ENCODE peak calls at places on chromosomes 7 and 10, in six cellular contexts. One of them, this sample, is unnamed.

GRCh38 chr7:127935847-127936376 is 95.3 kb downstream of the LRRC4 start:
- DNase-seq in uterus: no peak
- DNase-seq in breast epithelium: no peak
- DNase-seq in prostate gland: no peak
- DNase-seq in fibroblast of lung: no peak
- DNase-seq in cardiac muscle cell: no peak
- DNase-seq in this sample: no peak

GRCh38 chr7:148567524-148567923 is 23.0 kb upstream of the C7orf33 start:
- DNase-seq in prostate gland: no peak
- DNase-seq in fibroblast of lung: no peak
- DNase-seq in breast epithelium: no peak
- DNase-seq in uterus: no peak
- DNase-seq in cardiac muscle cell: no peak
- DNase-seq in this sample: no peak

GRCh38 chr10:1095498-1095897 is 39.3 kb downstream of the WDR37 start:
- DNase-seq in cardiac muscle cell: no peak
- DNase-seq in prostate gland: no peak
- DNase-seq in uterus: no peak
- DNase-seq in breast epithelium: peak; percentile 15
- DNase-seq in fibroblast of lung: no peak
- DNase-seq in this sample: no peak

GRCh38 chr7:130273863-130274262 is 7.2 kb downstream of the CPA2 start:
- DNase-seq in uterus: peak; percentile 68
- DNase-seq in fibroblast of lung: peak; percentile 94
- DNase-seq in cardiac muscle cell: peak; percentile 11
- DNase-seq in breast epithelium: no peak
- DNase-seq in prostate gland: no peak
- DNase-seq in this sample: no peak

GRCh38 chr10:76311752-76312699 is 880.6 kb downstream of the LRMDA start:
- DNase-seq in cardiac muscle cell: peak; percentile 49
- DNase-seq in prostate gland: no peak
- DNase-seq in fibroblast of lung: peak; percentile 20
- DNase-seq in breast epithelium: no peak
- DNase-seq in uterus: no peak
- DNase-seq in this sample: no peak

GRCh38 chr10:69224862-69225657 is 4.9 kb downstream of the HKDC1 start:
- DNase-seq in prostate gland: no peak
- DNase-seq in breast epithelium: no peak
- DNase-seq in fibroblast of lung: no peak
- DNase-seq in cardiac muscle cell: no peak
- DNase-seq in uterus: no peak
- DNase-seq in this sample: no peak

GRCh38 chr10:103739039-103739764 is 116.2 kb downstream of the SH3PXD2A start:
- DNase-seq in prostate gland: peak; percentile 44
- DNase-seq in uterus: peak; percentile 86
- DNase-seq in breast epithelium: no peak
- DNase-seq in cardiac muscle cell: no peak
- DNase-seq in fibroblast of lung: peak; percentile 94
- DNase-seq in this sample: no peak

GRCh38 chr7:70325509-70326101 is 727.3 kb downstream of the AUTS2 start:
- DNase-seq in prostate gland: no peak
- DNase-seq in fibroblast of lung: peak; percentile 70
- DNase-seq in breast epithelium: no peak
- DNase-seq in uterus: no peak
- DNase-seq in cardiac muscle cell: no peak
- DNase-seq in this sample: no peak

GRCh38 chr7:36188266-36188665 is 35.2 kb downstream of the EEPD1 start:
- DNase-seq in uterus: no peak
- DNase-seq in fibroblast of lung: no peak
- DNase-seq in prostate gland: no peak
- DNase-seq in breast epithelium: no peak
- DNase-seq in cardiac muscle cell: no peak
- DNase-seq in this sample: no peak

GRCh38 chr7:29471444-29472138 is 92.0 kb upstream of the PRR15 start:
- DNase-seq in cardiac muscle cell: no peak
- DNase-seq in breast epithelium: no peak
- DNase-seq in prostate gland: no peak
- DNase-seq in uterus: no peak
- DNase-seq in fibroblast of lung: no peak
- DNase-seq in this sample: no peak

GRCh38 chr10:96283351-96283750 is 12.0 kb upstream of the BLNK start:
- DNase-seq in fibroblast of lung: no peak
- DNase-seq in prostate gland: no peak
- DNase-seq in cardiac muscle cell: no peak
- DNase-seq in uterus: no peak
- DNase-seq in breast epithelium: no peak
- DNase-seq in this sample: no peak
- H3K4me1 ChIP-seq in fibroblast of lung: no peaks in the 10 kb centered on the region
- H3K4me1 ChIP-seq in prostate gland: no peaks in the 10 kb centered on the region
- H3K4me1 ChIP-seq in cardiac muscle cell: peaks cover 9% of the 10 kb centered on the region
- H3K4me1 ChIP-seq in uterus: no peaks in the 10 kb centered on the region
- H3K4me1 ChIP-seq in breast epithelium: no peaks in the 10 kb centered on the region
- H3K4me1 ChIP-seq in this sample: peaks cover 2% of the 10 kb centered on the region

GRCh38 chr10:131035779-131036178 is 275.7 kb downstream of the TCERG1L start:
- DNase-seq in breast epithelium: peak; percentile 17
- DNase-seq in cardiac muscle cell: no peak
- DNase-seq in prostate gland: no peak
- DNase-seq in fibroblast of lung: no peak
- DNase-seq in uterus: no peak
- DNase-seq in this sample: no peak
- H3K9me3 ChIP-seq in breast epithelium: no peaks in the 10 kb centered on the region
- H3K9me3 ChIP-seq in cardiac muscle cell: no peaks in the 10 kb centered on the region
- H3K9me3 ChIP-seq in prostate gland: no peaks in the 10 kb centered on the region
- H3K9me3 ChIP-seq in fibroblast of lung: no peaks in the 10 kb centered on the region
- H3K9me3 ChIP-seq in uterus: no peaks in the 10 kb centered on the region
- H3K9me3 ChIP-seq in this sample: no peaks in the 10 kb centered on the region

DNA sequence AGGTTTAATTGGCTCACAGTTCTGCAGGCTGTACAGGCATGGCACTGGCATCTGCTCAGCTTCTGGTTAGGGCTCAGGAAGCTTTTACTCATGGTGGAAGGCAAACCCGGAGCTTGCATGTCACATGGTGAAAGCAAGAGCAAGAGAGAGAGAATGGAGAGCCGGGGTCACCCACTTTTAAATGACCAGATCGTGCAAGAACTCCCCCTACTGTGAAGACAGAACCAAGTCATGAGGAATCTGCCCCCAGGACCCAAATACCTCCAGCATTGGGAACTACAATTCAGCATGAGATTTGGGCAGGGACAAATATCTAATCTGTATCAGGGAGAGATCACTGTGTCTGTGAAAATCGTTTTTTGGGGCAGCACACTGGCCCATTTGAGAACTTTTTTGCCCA is 110.0 kb upstream of the MYO3A start:
- DNase-seq in cardiac muscle cell: no peak
- DNase-seq in breast epithelium: no peak
- DNase-seq in fibroblast of lung: no peak
- DNase-seq in uterus: no peak
- DNase-seq in prostate gland: no peak
- DNase-seq in this sample: no peak
- TF ChIP-seq CTCF in cardiac muscle cell: no peak
- TF ChIP-seq CTCF in breast epithelium: no peak
- TF ChIP-seq CTCF in fibroblast of lung: no peak
- TF ChIP-seq CTCF in uterus: no peak
- TF ChIP-seq CTCF in prostate gland: no peak
- TF ChIP-seq CTCF in this sample: no peak

GRCh38 chr10:3172446-3173172 is at the start of gene PITRM1:
- DNase-seq in breast epithelium: peak; percentile 99
- DNase-seq in uterus: peak; percentile 99
- DNase-seq in prostate gland: peak; percentile 99
- DNase-seq in fibroblast of lung: peak; percentile 99
- DNase-seq in cardiac muscle cell: peak; percentile 99
- DNase-seq in this sample: peak; percentile 97
- H3K4me1 ChIP-seq in breast epithelium: peaks cover 7% of the 10 kb centered on the region
- H3K4me1 ChIP-seq in uterus: peaks cover 8% of the 10 kb centered on the region
- H3K4me1 ChIP-seq in prostate gland: no peaks in the 10 kb centered on the region
- H3K4me1 ChIP-seq in fibroblast of lung: no peaks in the 10 kb centered on the region
- H3K4me1 ChIP-seq in cardiac muscle cell: peaks cover 5% of the 10 kb centered on the region
- H3K4me1 ChIP-seq in this sample: peaks cover 12% of the 10 kb centered on the region

GRCh38 chr7:158315881-158316280 is 271.7 kb downstream of the PTPRN2 start:
- DNase-seq in fibroblast of lung: no peak
- DNase-seq in breast epithelium: no peak
- DNase-seq in prostate gland: no peak
- DNase-seq in uterus: no peak
- DNase-seq in cardiac muscle cell: no peak
- DNase-seq in this sample: no peak

GRCh38 chr7:158315326-158315725 is 272.3 kb downstream of the PTPRN2 start:
- DNase-seq in fibroblast of lung: no peak
- DNase-seq in breast epithelium: no peak
- DNase-seq in prostate gland: no peak
- DNase-seq in uterus: no peak
- DNase-seq in cardiac muscle cell: no peak
- DNase-seq in this sample: no peak

GRCh38 chr7:158318511-158318913 is 269.1 kb downstream of the PTPRN2 start:
- DNase-seq in uterus: no peak
- DNase-seq in fibroblast of lung: no peak
- DNase-seq in cardiac muscle cell: no peak
- DNase-seq in prostate gland: no peak
- DNase-seq in breast epithelium: no peak
- DNase-seq in this sample: no peak

GRCh38 chr7:158317238-158318205 is 270.1 kb downstream of the PTPRN2 start:
- DNase-seq in fibroblast of lung: no peak
- DNase-seq in breast epithelium: no peak
- DNase-seq in cardiac muscle cell: no peak
- DNase-seq in uterus: no peak
- DNase-seq in prostate gland: no peak
- DNase-seq in this sample: no peak

GRCh38 chr7:158316466-158317031 is 271.1 kb downstream of the PTPRN2 start:
- DNase-seq in cardiac muscle cell: no peak
- DNase-seq in fibroblast of lung: no peak
- DNase-seq in prostate gland: no peak
- DNase-seq in breast epithelium: no peak
- DNase-seq in uterus: no peak
- DNase-seq in this sample: no peak
- H3K9me3 ChIP-seq in cardiac muscle cell: no peaks in the 10 kb centered on the region
- H3K9me3 ChIP-seq in fibroblast of lung: peaks cover 2% of the 10 kb centered on the region
- H3K9me3 ChIP-seq in prostate gland: no peaks in the 10 kb centered on the region
- H3K9me3 ChIP-seq in breast epithelium: peaks cover 9% of the 10 kb centered on the region
- H3K9me3 ChIP-seq in uterus: no peaks in the 10 kb centered on the region
- H3K9me3 ChIP-seq in this sample: no peaks in the 10 kb centered on the region

GRCh38 chr10:87505366-87506113 is 847 bp downstream of the MINPP1 start:
- DNase-seq in breast epithelium: no peak
- DNase-seq in uterus: no peak
- DNase-seq in fibroblast of lung: peak; percentile 54
- DNase-seq in cardiac muscle cell: peak; percentile 72
- DNase-seq in prostate gland: peak; percentile 33
- DNase-seq in this sample: peak; percentile 56

GRCh38 chr10:87506988-87507387 is 2.3 kb downstream of the MINPP1 start:
- DNase-seq in uterus: no peak
- DNase-seq in prostate gland: no peak
- DNase-seq in fibroblast of lung: no peak
- DNase-seq in cardiac muscle cell: no peak
- DNase-seq in breast epithelium: no peak
- DNase-seq in this sample: no peak

GRCh38 chr10:87504307-87504666 is 406 bp upstream of the MINPP1 start:
- DNase-seq in uterus: no peak
- DNase-seq in breast epithelium: no peak
- DNase-seq in fibroblast of lung: no peak
- DNase-seq in cardiac muscle cell: no peak
- DNase-seq in prostate gland: no peak
- DNase-seq in this sample: no peak

GRCh38 chr10:87503892-87504291 is 801 bp upstream of the MINPP1 start:
- DNase-seq in fibroblast of lung: peak; percentile 7
- DNase-seq in uterus: no peak
- DNase-seq in cardiac muscle cell: no peak
- DNase-seq in breast epithelium: no peak
- DNase-seq in prostate gland: no peak
- DNase-seq in this sample: no peak

GRCh38 chr10:87504667-87505365 is at the start of gene MINPP1:
- DNase-seq in uterus: peak; percentile 69
- DNase-seq in breast epithelium: peak; percentile 71
- DNase-seq in prostate gland: peak; percentile 59
- DNase-seq in cardiac muscle cell: peak; percentile 93
- DNase-seq in fibroblast of lung: peak; percentile 78
- DNase-seq in this sample: peak; percentile 50
- TF ChIP-seq CTCF in uterus: no peak
- TF ChIP-seq CTCF in breast epithelium: no peak
- TF ChIP-seq CTCF in prostate gland: no peak
- TF ChIP-seq CTCF in cardiac muscle cell: no peak
- TF ChIP-seq CTCF in fibroblast of lung: no peak
- TF ChIP-seq CTCF in this sample: no peak